ENCODE peak calls at places on chromosomes 6 and 20, in eight cellular contexts. O, V, F, B, K, T, H and Z are unnamed samples.

GRCh38 chr6:151291145-151292055 is 51.6 kb downstream of the AKAP12 start:
- DNase-seq in O (no peak), V (no peak), F (peak; percentile 88), B (no peak), K (no peak), T (peak; percentile 27), H (peak; percentile 30), Z (peak; percentile 24)

GRCh38 chr20:54028276-54029011 is 42.0 kb downstream of the BCAS1 start:
- DNase-seq in O (no peak), V (no peak), F (no peak), B (no peak), K (no peak), T (no peak), H (no peak), Z (no peak)

GRCh38 chr6:166486536-166486880 is 100.0 kb downstream of the RAMACL start:
- DNase-seq in O (no peak), V (no peak), F (no peak), B (no peak), K (no peak), T (peak; percentile 9), H (no peak), Z (no peak)

GRCh38 chr6:125747589-125748533 is 1.6 kb upstream of the HEY2 start:
- DNase-seq in O (no peak), V (peak; percentile 11), F (no peak), B (peak; percentile 19), K (peak; percentile 59), T (peak; percentile 51), H (peak; percentile 51), Z (peak; percentile 58)

GRCh38 chr20:62925420-62926228 is 681 bp downstream of the DIDO1 start:
- DNase-seq in O (no peak), V (no peak), F (peak; percentile 33), B (peak; percentile 48), K (no peak), T (no peak), H (peak; percentile 39), Z (peak; percentile 72)

GRCh38 chr6:38997128-38997761 is 51.3 kb upstream of the GLP1R start:
- DNase-seq in O (no peak), V (no peak), F (peak; percentile 15), B (peak; percentile 23), K (no peak), T (peak; percentile 26), H (peak; percentile 22), Z (no peak)

GRCh38 chr20:22511943-22512910 is 72.1 kb downstream of the FOXA2 start:
- DNase-seq in O (no peak), V (no peak), F (no peak), B (no peak), K (peak; percentile 68), T (no peak), H (no peak), Z (peak; percentile 77)

GRCh38 chr20:17622086-17622850 is 52.4 kb downstream of the DSTN start:
- DNase-seq in O (no peak), V (no peak), F (no peak), B (no peak), K (peak; percentile 26), T (peak; percentile 9), H (peak; percentile 12), Z (peak; percentile 6)

GRCh38 chr6:111658445-111659154 is 52.9 kb upstream of the TRAF3IP2 start:
- DNase-seq in O (no peak), V (no peak), F (peak; percentile 78), B (no peak), K (no peak), T (no peak), H (no peak), Z (no peak)

GRCh38 chr6:108896111-108896661 is 48.0 kb downstream of the ARMC2 start:
- DNase-seq in O (no peak), V (no peak), F (peak; percentile 94), B (no peak), K (no peak), T (no peak), H (no peak), Z (no peak)

GRCh38 chr6:101116337-101116736 is 235.2 kb upstream of the ASCC3 start:
- DNase-seq in O (no peak), V (no peak), F (no peak), B (no peak), K (no peak), T (no peak), H (no peak), Z (no peak)

GRCh38 chr6:37373822-37374514 is 20.2 kb downstream of the RNF8 start:
- DNase-seq in O (no peak), V (no peak), F (peak; percentile 7), B (no peak), K (no peak), T (no peak), H (no peak), Z (no peak)

GRCh38 chr6:140320081-140320798 is 945.8 kb upstream of the CITED2 start:
- DNase-seq in O (no peak), V (no peak), F (peak; percentile 27), B (no peak), K (no peak), T (no peak), H (no peak), Z (no peak)

GRCh38 chr6:157831018-157831369 is 7.9 kb downstream of the SNX9 start:
- DNase-seq in O (no peak), V (no peak), F (no peak), B (no peak), K (no peak), T (no peak), H (no peak), Z (no peak)
- H3K4me3 ChIP-seq in O (no peak overlapping the region), V (no peak overlapping the region), F (no peak overlapping the region), B (no peak overlapping the region), K (no peak overlapping the region), T (no peak overlapping the region), H (no peak overlapping the region), Z (no peak overlapping the region)

DNA sequence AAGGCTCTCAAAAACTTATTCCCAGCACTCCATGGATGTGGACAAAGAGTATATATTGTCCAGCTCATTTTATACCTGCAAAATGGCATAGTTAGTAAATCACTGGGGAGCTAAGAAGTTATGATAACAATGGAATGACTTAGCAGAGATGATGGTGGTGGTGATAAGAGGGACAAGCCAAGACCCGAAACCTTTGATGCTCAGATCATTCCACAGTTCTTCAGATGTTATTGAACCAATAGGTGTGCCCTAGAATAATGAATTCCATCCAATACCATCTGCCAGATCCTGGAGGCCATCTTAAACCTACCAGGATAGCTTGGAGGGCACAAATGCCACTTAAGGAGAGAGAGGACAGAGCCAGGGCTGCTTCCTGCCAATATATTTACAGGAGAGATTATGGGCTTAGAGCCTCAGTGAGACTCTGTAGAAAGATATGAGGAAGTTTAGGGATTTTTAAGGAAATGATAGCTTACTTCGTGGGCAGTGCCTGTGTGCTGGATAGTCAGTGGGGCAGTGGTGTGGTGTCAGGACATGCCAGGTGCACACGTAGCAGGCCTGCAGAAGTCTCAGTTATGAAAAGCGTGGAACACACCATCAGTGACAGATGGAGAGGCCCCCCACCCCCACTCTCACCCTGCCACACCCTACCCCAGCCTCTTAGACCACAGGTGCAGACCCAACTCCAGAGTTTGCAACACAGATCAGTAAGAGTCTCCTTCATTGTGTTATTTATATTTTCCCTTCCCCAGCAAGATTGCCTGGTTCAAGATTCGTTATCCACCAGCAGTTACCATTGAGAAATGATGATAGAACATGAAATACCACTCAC is 209.7 kb upstream of the SUPT3H start:
- DNase-seq in O (no peak), V (no peak), F (no peak), B (no peak), K (no peak), T (no peak), H (no peak), Z (no peak)
- H3K4me1 ChIP-seq in O (no peaks in the 10 kb centered on the region), V (no peaks in the 10 kb centered on the region), F (peaks cover 10% of the 10 kb centered on the region), B (peaks cover 56% of the 10 kb centered on the region), K (no peaks in the 10 kb centered on the region), T (no peaks in the 10 kb centered on the region), H (no peaks in the 10 kb centered on the region), Z (no peaks in the 10 kb centered on the region)

DNA sequence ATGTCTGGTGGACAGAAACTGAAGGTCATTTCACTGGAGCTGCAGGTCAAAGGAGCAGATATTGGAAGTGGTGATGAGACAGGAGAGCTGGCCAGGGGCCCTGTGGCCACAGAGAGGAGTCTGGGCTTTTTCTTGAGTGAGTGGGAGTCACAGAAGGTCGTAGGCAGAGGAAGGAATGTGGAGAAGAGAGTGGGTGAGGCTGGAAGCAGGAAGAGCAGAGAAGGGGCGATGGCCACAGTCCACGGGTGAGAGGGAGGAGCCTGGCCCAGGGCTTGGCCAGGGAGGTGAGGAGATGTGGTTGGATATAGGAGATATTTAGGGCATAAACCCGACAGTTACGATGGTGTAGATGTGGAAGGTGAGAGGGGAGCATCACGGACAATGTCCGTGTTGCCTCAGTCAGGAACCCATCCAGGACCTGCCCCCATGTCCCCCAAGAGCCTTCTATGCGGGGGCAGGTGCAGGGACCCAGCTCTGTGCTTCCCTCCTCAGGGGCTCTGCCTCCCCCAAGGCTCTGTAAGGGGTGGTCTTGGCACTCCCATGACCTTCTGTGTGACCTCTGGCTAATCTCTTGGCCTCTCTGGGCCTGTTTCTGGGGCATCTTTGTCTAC is 150.5 kb upstream of the PTPN1 start:
- DNase-seq in O (no peak), V (no peak), F (no peak), B (no peak), K (no peak), T (no peak), H (no peak), Z (peak; percentile 61)
- TF ChIP-seq CTCF in O (no peak), V (no peak), F (no peak), B (no peak), K (no peak), T (no peak), H (no peak), Z (no peak)

GRCh38 chr20:4152696-4153235 is 137.4 kb upstream of the RNF24 start:
- DNase-seq in O (no peak), V (no peak), F (no peak), B (no peak), K (no peak), T (no peak), H (no peak), Z (no peak)
- H3K4me3 ChIP-seq in O (no peak overlapping the region), V (no peak overlapping the region), F (no peak overlapping the region), B (no peak overlapping the region), K (no peak overlapping the region), T (no peak overlapping the region), H (no peak overlapping the region), Z (no peak overlapping the region)

DNA sequence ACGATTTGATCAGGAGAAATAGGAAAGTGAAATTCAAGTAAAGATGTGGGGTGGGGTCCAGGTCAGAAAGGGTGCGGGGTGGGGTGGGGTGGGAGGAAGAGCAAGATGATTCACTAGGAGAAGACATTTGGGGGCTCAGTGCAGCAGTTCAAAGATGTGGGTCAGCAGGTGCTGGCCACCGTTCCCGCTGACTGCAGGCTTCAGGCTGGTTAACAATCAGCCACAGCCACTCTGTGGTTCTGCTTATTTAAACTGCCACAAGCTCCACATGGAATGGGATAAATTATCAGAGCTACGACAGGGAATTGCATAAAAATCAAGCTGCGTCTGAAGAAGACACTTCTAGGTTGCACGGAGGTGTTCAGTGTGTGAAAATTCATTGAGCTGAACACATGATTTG is 49.4 kb downstream of the TRAM2 start:
- DNase-seq in O (no peak), V (no peak), F (no peak), B (no peak), K (no peak), T (no peak), H (no peak), Z (no peak)
- H3K4me1 ChIP-seq in O (peaks cover 8% of the 10 kb centered on the region), V (no peaks in the 10 kb centered on the region), F (peaks cover 24% of the 10 kb centered on the region), B (no peaks in the 10 kb centered on the region), K (peaks cover 16% of the 10 kb centered on the region), T (peaks cover 16% of the 10 kb centered on the region), H (peaks cover 5% of the 10 kb centered on the region), Z (no peaks in the 10 kb centered on the region)